ENCODE peak calls at places on chromosomes 16 and 17, in seven cellular contexts. One of them, this sample, is unnamed.

GRCh38 chr17:35900280-35900679 is 20.1 kb upstream of the CCL5 start:
- DNase-seq in RWPE1: peak
- DNase-seq in mammary epithelial cell: no peak
- DNase-seq in NCI-H748 treated with DMSO at 0.1 percent for 48 hours: no peak
- DNase-seq in fibroblast of villous mesenchyme: no peak
- DNase-seq in left cardiac atrium: no peak
- DNase-seq in T-helper 1 cell: no peak
- DNase-seq in this sample: no peak

GRCh38 chr17:41307647-41308046 is 1.5 kb downstream of the KRTAP16-1 start:
- DNase-seq in RWPE1: no peak
- DNase-seq in mammary epithelial cell: no peak
- DNase-seq in NCI-H748 treated with DMSO at 0.1 percent for 48 hours: no peak
- DNase-seq in fibroblast of villous mesenchyme: no peak
- DNase-seq in left cardiac atrium: no peak
- DNase-seq in T-helper 1 cell: no peak
- DNase-seq in this sample: no peak

GRCh38 chr17:35981908-35982330 is 622 bp upstream of the CCL16 start:
- DNase-seq in RWPE1: no peak
- DNase-seq in mammary epithelial cell: no peak
- DNase-seq in NCI-H748 treated with DMSO at 0.1 percent for 48 hours: no peak
- DNase-seq in fibroblast of villous mesenchyme: no peak
- DNase-seq in left cardiac atrium: no peak
- DNase-seq in T-helper 1 cell: no peak
- DNase-seq in this sample: peak

GRCh38 chr16:56355786-56356275 is 69.5 kb downstream of the AMFR start:
- DNase-seq in RWPE1: no peak
- DNase-seq in mammary epithelial cell: no peak
- DNase-seq in NCI-H748 treated with DMSO at 0.1 percent for 48 hours: no peak
- DNase-seq in fibroblast of villous mesenchyme: no peak
- DNase-seq in left cardiac atrium: peak
- DNase-seq in T-helper 1 cell: no peak
- DNase-seq in this sample: no peak

GRCh38 chr16:3988824-3989223 is 108.3 kb upstream of the CREBBP start:
- DNase-seq in RWPE1: no peak
- DNase-seq in mammary epithelial cell: no peak
- DNase-seq in NCI-H748 treated with DMSO at 0.1 percent for 48 hours: no peak
- DNase-seq in fibroblast of villous mesenchyme: no peak
- DNase-seq in left cardiac atrium: no peak
- DNase-seq in T-helper 1 cell: no peak
- DNase-seq in this sample: no peak

GRCh38 chr17:10631701-10632100 is 25.4 kb downstream of the MYH3 start:
- DNase-seq in RWPE1: no peak
- DNase-seq in mammary epithelial cell: no peak
- DNase-seq in NCI-H748 treated with DMSO at 0.1 percent for 48 hours: no peak
- DNase-seq in fibroblast of villous mesenchyme: no peak
- DNase-seq in left cardiac atrium: no peak
- DNase-seq in T-helper 1 cell: no peak
- DNase-seq in this sample: no peak

GRCh38 chr16:77945126-77945525 is 77.2 kb upstream of the CLEC3A start:
- DNase-seq in RWPE1: no peak
- DNase-seq in mammary epithelial cell: no peak
- DNase-seq in NCI-H748 treated with DMSO at 0.1 percent for 48 hours: no peak
- DNase-seq in fibroblast of villous mesenchyme: peak
- DNase-seq in left cardiac atrium: no peak
- DNase-seq in T-helper 1 cell: no peak
- DNase-seq in this sample: no peak

GRCh38 chr16:3054965-3055733 is 8.8 kb downstream of the MMP25 start:
- DNase-seq in RWPE1: no peak
- DNase-seq in mammary epithelial cell: no peak
- DNase-seq in NCI-H748 treated with DMSO at 0.1 percent for 48 hours: no peak
- DNase-seq in fibroblast of villous mesenchyme: no peak
- DNase-seq in left cardiac atrium: no peak
- DNase-seq in T-helper 1 cell: no peak
- DNase-seq in this sample: no peak

GRCh38 chr16:12009462-12009861 is 32.9 kb downstream of the SNX29 start:
- DNase-seq in RWPE1: no peak
- DNase-seq in mammary epithelial cell: no peak
- DNase-seq in NCI-H748 treated with DMSO at 0.1 percent for 48 hours: no peak
- DNase-seq in fibroblast of villous mesenchyme: no peak
- DNase-seq in left cardiac atrium: no peak
- DNase-seq in T-helper 1 cell: no peak
- DNase-seq in this sample: no peak

GRCh38 chr17:80318166-80318565 is 57.5 kb downstream of the RNF213 start:
- DNase-seq in RWPE1: no peak
- DNase-seq in mammary epithelial cell: no peak
- DNase-seq in NCI-H748 treated with DMSO at 0.1 percent for 48 hours: no peak
- DNase-seq in fibroblast of villous mesenchyme: no peak
- DNase-seq in left cardiac atrium: no peak
- DNase-seq in T-helper 1 cell: no peak
- DNase-seq in this sample: no peak

GRCh38 chr17:8904686-8905085 is 37.2 kb upstream of the PIK3R6 start:
- DNase-seq in RWPE1: no peak
- DNase-seq in mammary epithelial cell: no peak
- DNase-seq in NCI-H748 treated with DMSO at 0.1 percent for 48 hours: no peak
- DNase-seq in fibroblast of villous mesenchyme: no peak
- DNase-seq in left cardiac atrium: no peak
- DNase-seq in T-helper 1 cell: no peak
- DNase-seq in this sample: no peak

GRCh38 chr16:9232102-9232501 is 140.7 kb downstream of the HAPSTR1 start:
- DNase-seq in RWPE1: no peak
- DNase-seq in mammary epithelial cell: no peak
- DNase-seq in NCI-H748 treated with DMSO at 0.1 percent for 48 hours: no peak
- DNase-seq in fibroblast of villous mesenchyme: no peak
- DNase-seq in left cardiac atrium: no peak
- DNase-seq in T-helper 1 cell: no peak
- DNase-seq in this sample: no peak

GRCh38 chr17:17525956-17526355 is 29.8 kb upstream of the RASD1 start:
- DNase-seq in RWPE1: no peak
- DNase-seq in mammary epithelial cell: no peak
- DNase-seq in NCI-H748 treated with DMSO at 0.1 percent for 48 hours: no peak
- DNase-seq in fibroblast of villous mesenchyme: no peak
- DNase-seq in left cardiac atrium: peak
- DNase-seq in T-helper 1 cell: no peak
- DNase-seq in this sample: no peak

GRCh38 chr17:15341385-15341849 is at the start of gene TEKT3:
- DNase-seq in RWPE1: peak
- DNase-seq in mammary epithelial cell: peak
- DNase-seq in NCI-H748 treated with DMSO at 0.1 percent for 48 hours: peak
- DNase-seq in fibroblast of villous mesenchyme: peak
- DNase-seq in left cardiac atrium: peak
- DNase-seq in T-helper 1 cell: no peak
- DNase-seq in this sample: peak

GRCh38 chr17:63445571-63446217 is 412 bp downstream of the CYB561 start:
- DNase-seq in RWPE1: peak
- DNase-seq in mammary epithelial cell: peak
- DNase-seq in NCI-H748 treated with DMSO at 0.1 percent for 48 hours: peak
- DNase-seq in fibroblast of villous mesenchyme: peak
- DNase-seq in left cardiac atrium: no peak
- DNase-seq in T-helper 1 cell: peak
- DNase-seq in this sample: no peak

GRCh38 chr16:67393111-67393789 is at the start of gene TPPP3:
- DNase-seq in RWPE1: peak
- DNase-seq in mammary epithelial cell: peak
- DNase-seq in NCI-H748 treated with DMSO at 0.1 percent for 48 hours: peak
- DNase-seq in fibroblast of villous mesenchyme: peak
- DNase-seq in left cardiac atrium: peak
- DNase-seq in T-helper 1 cell: peak
- DNase-seq in this sample: peak

GRCh38 chr17:4130715-4131114 is 12.1 kb downstream of the ZZEF1 start:
- DNase-seq in RWPE1: no peak
- DNase-seq in mammary epithelial cell: no peak
- DNase-seq in NCI-H748 treated with DMSO at 0.1 percent for 48 hours: no peak
- DNase-seq in fibroblast of villous mesenchyme: peak
- DNase-seq in left cardiac atrium: no peak
- DNase-seq in T-helper 1 cell: no peak
- DNase-seq in this sample: no peak

GRCh38 chr16:85717393-85718152 is 28.8 kb upstream of the GINS2 start:
- DNase-seq in RWPE1: no peak
- DNase-seq in mammary epithelial cell: no peak
- DNase-seq in NCI-H748 treated with DMSO at 0.1 percent for 48 hours: peak
- DNase-seq in fibroblast of villous mesenchyme: peak
- DNase-seq in left cardiac atrium: peak
- DNase-seq in T-helper 1 cell: peak
- DNase-seq in this sample: peak

GRCh38 chr17:304461-304860 is 48.1 kb downstream of the RPH3AL start:
- DNase-seq in RWPE1: no peak
- DNase-seq in mammary epithelial cell: no peak
- DNase-seq in NCI-H748 treated with DMSO at 0.1 percent for 48 hours: no peak
- DNase-seq in fibroblast of villous mesenchyme: no peak
- DNase-seq in left cardiac atrium: peak
- DNase-seq in T-helper 1 cell: no peak
- DNase-seq in this sample: no peak

GRCh38 chr16:10827691-10828341 is 9.2 kb upstream of the TVP23A start:
- DNase-seq in RWPE1: peak
- DNase-seq in mammary epithelial cell: peak
- DNase-seq in NCI-H748 treated with DMSO at 0.1 percent for 48 hours: no peak
- DNase-seq in fibroblast of villous mesenchyme: peak
- DNase-seq in left cardiac atrium: peak
- DNase-seq in T-helper 1 cell: no peak
- DNase-seq in this sample: no peak

GRCh38 chr17:77118251-77118928 is 22.4 kb upstream of the SEC14L1 start:
- DNase-seq in RWPE1: peak
- DNase-seq in mammary epithelial cell: no peak
- DNase-seq in NCI-H748 treated with DMSO at 0.1 percent for 48 hours: no peak
- DNase-seq in fibroblast of villous mesenchyme: no peak
- DNase-seq in left cardiac atrium: no peak
- DNase-seq in T-helper 1 cell: no peak
- DNase-seq in this sample: no peak

GRCh38 chr17:4536259-4536741 is 18.9 kb downstream of the MYBBP1A start:
- DNase-seq in RWPE1: no peak
- DNase-seq in mammary epithelial cell: no peak
- DNase-seq in NCI-H748 treated with DMSO at 0.1 percent for 48 hours: no peak
- DNase-seq in fibroblast of villous mesenchyme: peak
- DNase-seq in left cardiac atrium: no peak
- DNase-seq in T-helper 1 cell: no peak
- DNase-seq in this sample: no peak

GRCh38 chr17:79831367-79832210 is 7.7 kb downstream of the CBX4 start:
- DNase-seq in RWPE1: no peak
- DNase-seq in mammary epithelial cell: no peak
- DNase-seq in NCI-H748 treated with DMSO at 0.1 percent for 48 hours: no peak
- DNase-seq in fibroblast of villous mesenchyme: peak
- DNase-seq in left cardiac atrium: peak
- DNase-seq in T-helper 1 cell: no peak
- DNase-seq in this sample: peak

GRCh38 chr17:39150795-39151679 is at the start of gene PLXDC1:
- DNase-seq in RWPE1: no peak
- DNase-seq in mammary epithelial cell: no peak
- DNase-seq in NCI-H748 treated with DMSO at 0.1 percent for 48 hours: no peak
- DNase-seq in fibroblast of villous mesenchyme: no peak
- DNase-seq in left cardiac atrium: no peak
- DNase-seq in T-helper 1 cell: no peak
- DNase-seq in this sample: peak

GRCh38 chr17:44775838-44776621 is 17.2 kb downstream of the ADAM11 start:
- DNase-seq in RWPE1: no peak
- DNase-seq in mammary epithelial cell: no peak
- DNase-seq in NCI-H748 treated with DMSO at 0.1 percent for 48 hours: peak
- DNase-seq in fibroblast of villous mesenchyme: no peak
- DNase-seq in left cardiac atrium: no peak
- DNase-seq in T-helper 1 cell: no peak
- DNase-seq in this sample: peak

GRCh38 chr17:78588258-78589030 is 11.2 kb upstream of the DNAH17 start:
- DNase-seq in RWPE1: no peak
- DNase-seq in mammary epithelial cell: no peak
- DNase-seq in NCI-H748 treated with DMSO at 0.1 percent for 48 hours: no peak
- DNase-seq in fibroblast of villous mesenchyme: no peak
- DNase-seq in left cardiac atrium: no peak
- DNase-seq in T-helper 1 cell: no peak
- DNase-seq in this sample: no peak

GRCh38 chr16:27924411-27925118 is 138.9 kb downstream of the GSG1L start:
- DNase-seq in RWPE1: peak
- DNase-seq in mammary epithelial cell: peak
- DNase-seq in NCI-H748 treated with DMSO at 0.1 percent for 48 hours: no peak
- DNase-seq in fibroblast of villous mesenchyme: no peak
- DNase-seq in left cardiac atrium: no peak
- DNase-seq in T-helper 1 cell: no peak
- DNase-seq in this sample: no peak

GRCh38 chr16:19926449-19927390 is 42.1 kb upstream of the GPRC5B start:
- DNase-seq in RWPE1: peak
- DNase-seq in mammary epithelial cell: peak
- DNase-seq in NCI-H748 treated with DMSO at 0.1 percent for 48 hours: no peak
- DNase-seq in fibroblast of villous mesenchyme: peak
- DNase-seq in left cardiac atrium: no peak
- DNase-seq in T-helper 1 cell: no peak
- DNase-seq in this sample: peak

GRCh38 chr17:10337976-10338375 is 34.8 kb downstream of the MYH13 start:
- DNase-seq in RWPE1: no peak
- DNase-seq in mammary epithelial cell: no peak
- DNase-seq in NCI-H748 treated with DMSO at 0.1 percent for 48 hours: no peak
- DNase-seq in fibroblast of villous mesenchyme: peak
- DNase-seq in left cardiac atrium: no peak
- DNase-seq in T-helper 1 cell: no peak
- DNase-seq in this sample: no peak

GRCh38 chr16:89045181-89045815 is 48.4 kb upstream of the ACSF3 start:
- DNase-seq in RWPE1: no peak
- DNase-seq in mammary epithelial cell: no peak
- DNase-seq in NCI-H748 treated with DMSO at 0.1 percent for 48 hours: no peak
- DNase-seq in fibroblast of villous mesenchyme: no peak
- DNase-seq in left cardiac atrium: no peak
- DNase-seq in T-helper 1 cell: no peak
- DNase-seq in this sample: no peak

This sample was measured in Calu3.